ENCODE peak calls at places on chromosomes 7 and 10, in four cellular contexts. K is activated CD4-positive, alpha-beta T cell treated with anti-CD3 and anti-CD28 coated beads, Interleukin-2, amount 50 U/mL, for 4 hours; B is NK-92 treated with Interleukin-12 subunit alpha and Interleukin-12 subunit beta, amount 100 ng/mL, for 24 hours; L is endothelial cell of umbilical vein. C is an unnamed sample.

GRCh38 chr7:102453319-102453718 is 11.3 kb downstream of the ALKBH4 start:
- DNase-seq in L (no peak), B (no peak), K (no peak), C (peak)

GRCh38 chr7:30800785-30801252 is 29.6 kb downstream of the MINDY4 start:
- DNase-seq in L (peak), B (no peak), K (peak), C (peak)

GRCh38 chr10:11243425-11244222 is 226.0 kb downstream of the CELF2 start:
- DNase-seq in K (no peak), L (no peak), B (no peak), C (no peak)

GRCh38 chr7:55964802-55965470 is 551 bp downstream of the NIPSNAP2 start:
- DNase-seq in K (no peak), L (peak), B (peak), C (peak)

GRCh38 chr10:70191161-70191770 is 21.0 kb upstream of the SAR1A start:
- DNase-seq in B (no peak), L (no peak), K (no peak), C (no peak)

GRCh38 chr10:46106410-46107255 is 60.6 kb upstream of the MSMB start:
- DNase-seq in K (peak), L (peak), B (no peak), C (peak)

GRCh38 chr7:129149546-129149945 is 5.0 kb downstream of the TSPAN33 start:
- DNase-seq in K (no peak), B (no peak), L (no peak), C (no peak)

GRCh38 chr10:98391578-98391991 is 23.4 kb downstream of the PYROXD2 start:
- DNase-seq in K (no peak), L (no peak), B (no peak), C (no peak)

GRCh38 chr10:76717141-76717540 is 920.5 kb downstream of the KCNMA1 start:
- DNase-seq in K (no peak), B (no peak), L (peak), C (peak)

GRCh38 chr7:12080006-12080405 is 131.1 kb upstream of the TMEM106B start:
- DNase-seq in K (no peak), L (no peak), B (no peak), C (no peak)

GRCh38 chr10:103120977-103121735 is 71.9 kb downstream of the NT5C2 start:
- DNase-seq in B (no peak), L (no peak), K (no peak), C (no peak)

GRCh38 chr10:132703305-132704007 is 82.5 kb downstream of the NKX6-2 start:
- DNase-seq in K (no peak), B (no peak), L (no peak), C (no peak)

GRCh38 chr7:133550145-133550544 is 297.3 kb downstream of the EXOC4 start:
- DNase-seq in B (no peak), K (no peak), L (no peak), C (no peak)

GRCh38 chr7:44291066-44291732 is 34.2 kb downstream of the CAMK2B start:
- DNase-seq in L (peak), B (no peak), K (no peak), C (peak)

GRCh38 chr7:64882341-64883112 is 20.5 kb upstream of the ZNF273 start:
- DNase-seq in L (peak), B (no peak), K (no peak), C (no peak)

GRCh38 chr7:2986561-2986960 is 57.1 kb downstream of the CARD11 start:
- DNase-seq in L (no peak), K (no peak), B (no peak), C (no peak)

GRCh38 chr10:14553434-14553833 is 221.3 kb downstream of the FAM107B start:
- DNase-seq in K (no peak), B (no peak), L (no peak), C (no peak)

GRCh38 chr10:110209399-110209925 is 2.1 kb downstream of the MXI1 start:
- DNase-seq in B (peak), K (peak), L (peak), C (peak)

GRCh38 chr10:104090597-104090996 is 4.9 kb upstream of the COL17A1 start:
- DNase-seq in K (no peak), B (no peak), L (no peak), C (no peak)

GRCh38 chr7:69597278-69598076 is 798 bp upstream of the AUTS2 start:
- DNase-seq in B (no peak), L (peak), K (no peak), C (peak)

GRCh38 chr7:3103614-3104399 is 60.1 kb upstream of the CARD11 start:
- DNase-seq in K (no peak), L (no peak), B (no peak), C (no peak)

GRCh38 chr10:70296406-70296899 is 12.6 kb upstream of the NPFFR1 start:
- DNase-seq in B (no peak), K (no peak), L (peak), C (peak)

GRCh38 chr10:58513189-58514101 is 773 bp downstream of the BICC1 start:
- DNase-seq in K (no peak), B (no peak), L (peak), C (peak)

GRCh38 chr10:132443605-132443997 is 46.6 kb downstream of the PWWP2B start:
- DNase-seq in B (peak), L (no peak), K (peak), C (peak)

GRCh38 chr7:102320181-102320580 is 33.5 kb downstream of the SH2B2 start:
- DNase-seq in K (no peak), L (no peak), B (no peak), C (no peak)

GRCh38 chr10:34756584-34756983 is 58.5 kb downstream of the PARD3 start:
- DNase-seq in K (no peak), B (no peak), L (no peak), C (no peak)

GRCh38 chr7:35253680-35254495 is at the start of gene TBX20:
- DNase-seq in K (no peak), L (peak), B (no peak), C (peak)

GRCh38 chr7:151759591-151760042 is 117.3 kb downstream of the PRKAG2 start:
- DNase-seq in B (peak), L (peak), K (peak), C (peak)

GRCh38 chr7:66627151-66627681 is 1.5 kb upstream of the KCTD7 start:
- DNase-seq in K (no peak), B (no peak), L (no peak), C (no peak)

GRCh38 chr7:149799397-149800168 is 26.2 kb upstream of the ZNF467 start:
- DNase-seq in L (no peak), B (peak), K (peak), C (peak)

GRCh38 chr10:17109475-17110207 is 20.0 kb downstream of the CUBN start:
- DNase-seq in B (no peak), L (peak), K (peak), C (peak)

GRCh38 chr10:33183658-33184057 is 150.8 kb downstream of the NRP1 start:
- DNase-seq in K (no peak), L (no peak), B (no peak), C (no peak)

GRCh38 chr10:75972494-75973276 is 541.3 kb downstream of the LRMDA start:
- DNase-seq in L (peak), K (no peak), B (no peak), C (peak)

GRCh38 chr7:83876593-83876992 is 227.7 kb upstream of the SEMA3E start:
- DNase-seq in L (no peak), B (no peak), K (no peak), C (peak)

GRCh38 chr10:111934926-111935325 is 248.6 kb downstream of the GPAM start:
- DNase-seq in B (no peak), K (no peak), L (no peak), C (no peak)

GRCh38 chr10:67978749-67979148 is 94.3 kb downstream of the SIRT1 start:
- DNase-seq in L (no peak), B (no peak), K (no peak), C (no peak)

GRCh38 chr7:2040201-2040892 is 192.4 kb downstream of the MAD1L1 start:
- DNase-seq in L (no peak), K (no peak), B (no peak), C (no peak)

GRCh38 chr10:11626071-11626470 is 14.6 kb upstream of the USP6NL start:
- DNase-seq in B (no peak), L (no peak), K (no peak), C (no peak)

GRCh38 chr10:60257767-60258428 is 131.8 kb downstream of the ANK3 start:
- DNase-seq in B (no peak), L (no peak), K (no peak), C (no peak)

C was measured in Daoy.